ENCODE peak calls at places on chromosomes 3 and 15, in five cellular contexts. M is fibroblast of lung, P is BJ, Y is heart left ventricle, R is astrocyte of the cerebellum. E is an unnamed sample.

GRCh38 chr15:93543093-93543492 is 454.1 kb upstream of the RGMA start:
- DNase-seq in P (no peak), Y (no peak), M (no peak), R (no peak), E (no peak)

GRCh38 chr3:36701903-36702374 is 62.4 kb downstream of the DCLK3 start:
- DNase-seq in M (peak; percentile 90), P (peak; percentile 70), Y (no peak), R (peak; percentile 78), E (no peak)

GRCh38 chr3:29577250-29577649 is 296.4 kb downstream of the RBMS3 start:
- DNase-seq in Y (peak; percentile 57), P (no peak), M (no peak), R (no peak), E (no peak)

GRCh38 chr15:60395276-60396011 is 2.3 kb downstream of the ANXA2 start:
- DNase-seq in P (no peak), Y (no peak), M (no peak), R (no peak), E (no peak)

GRCh38 chr15:80777137-80777536 is 2.0 kb upstream of the CEMIP start:
- DNase-seq in Y (peak; percentile 56), R (no peak), M (peak; percentile 79), P (no peak), E (peak; percentile 61)

GRCh38 chr3:148863814-148864213 is 1.3 kb upstream of the CPA3 start:
- DNase-seq in M (no peak), R (no peak), P (no peak), Y (no peak), E (no peak)

GRCh38 chr3:153001428-153001827 is 160.6 kb upstream of the RAP2B start:
- DNase-seq in Y (no peak), P (no peak), M (no peak), R (no peak), E (no peak)

GRCh38 chr15:34889486-34889885 is 80.1 kb downstream of the AQR start:
- DNase-seq in M (peak; percentile 36), P (no peak), Y (no peak), R (no peak), E (no peak)

GRCh38 chr3:186110975-186111974 is 2.4 kb upstream of the ETV5 start:
- DNase-seq in M (no peak), R (no peak), Y (peak; percentile 31), P (no peak), E (no peak)

GRCh38 chr3:53890726-53891499 is 746 bp downstream of the SELENOK start:
- DNase-seq in M (peak; percentile 61), Y (peak; percentile 50), R (no peak), P (no peak), E (no peak)

GRCh38 chr3:146222204-146223046 is 28.5 kb downstream of the PLSCR4 start:
- DNase-seq in Y (no peak), R (no peak), P (no peak), M (peak; percentile 48), E (no peak)

GRCh38 chr3:34183581-34184313 is 385.3 kb downstream of the PDCD6IP start:
- DNase-seq in Y (no peak), M (no peak), P (no peak), R (no peak), E (no peak)

GRCh38 chr3:33440578-33441321 is 545 bp upstream of the UBP1 start:
- DNase-seq in M (peak; percentile 100), R (peak; percentile 100), Y (peak; percentile 90), P (peak; percentile 100), E (peak; percentile 100)

GRCh38 chr3:23645533-23646196 is 160.1 kb upstream of the UBE2E1 start:
- DNase-seq in R (no peak), P (no peak), Y (no peak), M (no peak), E (no peak)

GRCh38 chr3:49657208-49657915 is 16.8 kb upstream of the APEH start:
- DNase-seq in Y (no peak), R (no peak), P (no peak), M (no peak), E (no peak)

GRCh38 chr3:158802399-158803023 is 657 bp downstream of the MFSD1 start:
- DNase-seq in R (no peak), P (no peak), Y (no peak), M (no peak), E (no peak)

GRCh38 chr3:158532099-158532734 is 38.8 kb upstream of the MLF1 start:
- DNase-seq in P (peak; percentile 7), M (peak; percentile 42), R (peak; percentile 46), Y (no peak), E (no peak)

GRCh38 chr3:169246158-169246557 is 417.4 kb downstream of the MECOM start:
- DNase-seq in Y (no peak), P (no peak), M (no peak), R (no peak), E (no peak)

GRCh38 chr3:16506884-16507409 is 6.6 kb downstream of the RFTN1 start:
- DNase-seq in Y (no peak), R (no peak), M (no peak), P (no peak), E (no peak)

GRCh38 chr3:98897701-98898100 is 3.8 kb downstream of the DCBLD2 start:
- DNase-seq in Y (no peak), R (no peak), M (no peak), P (no peak), E (no peak)

GRCh38 chr3:4837405-4837804 is 141.8 kb upstream of the BHLHE40 start:
- DNase-seq in Y (no peak), M (no peak), R (no peak), P (no peak), E (no peak)

GRCh38 chr3:16723994-16724393 is 118.8 kb upstream of the DAZL start:
- DNase-seq in P (no peak), Y (no peak), M (peak; percentile 48), R (no peak), E (no peak)

GRCh38 chr3:107235923-107236315 is 141.3 kb upstream of the CCDC54 start:
- DNase-seq in P (no peak), M (peak; percentile 76), Y (peak; percentile 31), R (peak; percentile 85), E (peak; percentile 34)

GRCh38 chr3:66432041-66432766 is 68.6 kb downstream of the LRIG1 start:
- DNase-seq in R (no peak), M (no peak), Y (no peak), P (no peak), E (no peak)

GRCh38 chr3:71784201-71784913 is 591 bp downstream of the PROK2 start:
- DNase-seq in P (no peak), Y (no peak), R (no peak), M (no peak), E (no peak)

GRCh38 chr3:3578723-3579122 is 220.5 kb upstream of the LRRN1 start:
- DNase-seq in P (no peak), M (no peak), R (no peak), Y (no peak), E (no peak)

GRCh38 chr15:40155270-40155910 is 5.5 kb upstream of the BUB1B start:
- DNase-seq in P (no peak), R (no peak), M (no peak), Y (no peak), E (no peak)
- H3K4me3 ChIP-seq in P (no peak overlapping the region), R (no peak overlapping the region), M (no peak overlapping the region), Y (no peak overlapping the region), E (no peak overlapping the region)

DNA sequence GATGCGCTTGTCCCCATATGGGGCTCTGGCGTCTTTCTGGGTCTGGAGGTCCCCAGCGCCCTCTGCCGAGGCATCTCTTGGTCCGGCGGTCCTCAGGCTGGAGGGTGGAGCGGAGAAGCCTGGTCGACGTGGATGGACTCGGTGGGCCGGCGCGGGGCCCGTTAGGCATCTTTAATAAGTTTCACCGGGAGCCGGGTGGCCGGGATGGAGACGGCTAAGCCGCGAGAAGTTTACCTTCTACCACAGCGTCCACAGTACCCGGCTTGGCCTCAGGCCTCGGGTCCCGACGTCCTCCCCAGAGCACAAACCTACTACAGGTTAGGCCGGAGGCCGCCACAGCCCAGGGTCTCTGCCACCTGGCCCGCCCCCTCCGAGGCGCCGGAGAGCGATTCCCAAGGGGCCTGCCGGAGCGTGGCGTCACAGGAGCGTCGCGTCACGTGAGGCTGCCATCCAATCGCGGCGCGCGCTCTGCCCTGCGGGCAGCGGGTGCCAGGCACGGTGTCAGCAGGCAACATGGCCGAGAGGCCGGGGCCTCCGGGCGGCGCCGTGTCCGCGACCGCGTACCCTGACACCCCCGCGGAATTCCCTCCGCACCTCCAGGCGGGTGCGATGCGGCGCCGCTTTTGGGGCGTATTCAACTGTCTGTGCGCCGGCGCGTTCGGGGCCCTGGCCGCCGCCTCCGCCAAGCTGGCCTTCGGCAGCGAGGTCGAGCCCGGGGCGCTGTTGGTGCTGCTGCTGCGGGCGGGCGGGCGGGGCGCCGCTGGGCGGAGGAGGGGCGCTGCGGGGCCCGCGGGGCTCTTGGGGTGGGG is at the start of gene TMEM42:
- DNase-seq in R (peak; percentile 70), M (peak; percentile 92), P (peak; percentile 44), Y (peak; percentile 94), E (peak; percentile 42)
- TF ChIP-seq CTCF in R (peak; percentile 42), M (peak; percentile 27), P (peak; percentile 51), Y (peak; percentile 48), E (peak; percentile 43)

GRCh38 chr3:150372320-150373118 is 35.6 kb upstream of the TSC22D2 start:
- DNase-seq in R (no peak), Y (no peak), M (peak; percentile 22), P (no peak), E (no peak)

GRCh38 chr3:150370982-150371381 is 37.1 kb upstream of the TSC22D2 start:
- DNase-seq in R (no peak), Y (no peak), M (peak; percentile 38), P (no peak), E (no peak)

GRCh38 chr3:150370129-150370602 is 37.9 kb upstream of the TSC22D2 start:
- DNase-seq in Y (peak; percentile 64), R (peak; percentile 96), M (peak; percentile 98), P (peak; percentile 86), E (peak; percentile 89)

GRCh38 chr3:150373234-150373633 is 34.9 kb upstream of the TSC22D2 start:
- DNase-seq in R (no peak), M (no peak), Y (no peak), P (no peak), E (no peak)

DNA sequence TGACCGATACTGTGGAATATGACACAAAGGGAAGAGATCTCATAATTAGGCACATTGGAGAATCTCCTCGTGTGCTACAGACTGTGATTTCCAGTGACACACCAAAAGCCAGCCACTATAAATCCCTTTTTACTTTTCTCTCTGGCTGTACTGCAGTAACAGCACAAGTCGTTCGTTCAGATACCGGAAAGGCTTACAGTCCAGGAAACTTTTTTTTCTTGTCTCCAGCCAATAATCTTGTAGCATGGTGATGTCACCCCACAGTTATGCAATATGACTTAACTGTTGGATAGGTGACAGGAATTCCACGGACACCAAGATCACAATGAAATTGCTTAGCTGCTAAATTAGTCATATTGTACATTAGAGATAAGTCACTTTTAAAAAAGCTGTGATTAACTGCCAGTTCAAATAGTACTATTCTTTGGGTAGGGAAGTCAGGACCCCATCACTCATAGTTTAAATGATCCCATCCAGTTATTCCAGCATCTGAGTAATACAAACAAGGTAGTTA is 36.3 kb upstream of the TSC22D2 start:
- DNase-seq in M (peak; percentile 100), Y (no peak), P (peak; percentile 99), R (peak; percentile 100), E (peak; percentile 97)
- H3K4me3 ChIP-seq in M (peak overlapping the region; percentile 72), Y (peak overlapping the region; percentile 34), P (peak overlapping the region; percentile 43), R (peak overlapping the region; percentile 43), E (peak overlapping the region; percentile 58)

DNA sequence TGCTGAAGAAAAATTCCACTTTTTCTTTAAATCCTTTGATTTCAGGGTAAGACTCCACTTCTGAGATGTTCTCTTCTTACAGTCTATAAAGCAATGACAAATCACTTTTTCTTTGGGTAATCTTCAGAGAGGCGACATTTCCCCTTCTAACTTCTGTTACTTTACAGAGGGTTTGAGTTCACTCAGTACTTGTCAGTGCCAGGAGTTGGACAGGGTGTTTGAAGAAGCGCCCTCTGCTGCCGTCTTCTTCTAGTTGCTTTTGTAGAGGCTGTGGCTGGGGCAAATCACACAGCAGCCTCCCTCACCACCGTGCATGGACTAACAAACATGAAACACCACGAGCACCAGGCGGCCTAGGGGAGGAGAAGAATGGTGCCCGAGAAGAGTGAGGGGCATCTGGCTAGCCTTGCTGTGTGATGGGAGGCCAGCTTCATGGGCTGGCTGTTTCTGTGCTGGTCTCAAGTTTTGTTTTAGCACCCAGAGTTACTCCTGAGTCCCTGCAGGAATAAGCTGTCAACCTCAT is at the start of gene CD80:
- DNase-seq in Y (peak; percentile 44), P (no peak), R (no peak), M (peak; percentile 41), E (peak; percentile 5)
- TF ChIP-seq CTCF in Y (no peak), P (peak; percentile 54), R (peak; percentile 23), M (no peak), E (peak; percentile 45)